ENCODE peak calls at places on chromosomes 1 and 21, in six cellular contexts. T is AG09309, K is kidney, Z is dorsolateral prefrontal cortex, J is brain microvascular endothelial cell, U is cardiac fibroblast. D is an unnamed sample.

GRCh38 chr1:160993544-160993943 is 27.4 kb downstream of the F11R start:
- DNase-seq in T (peak), K (no peak), Z (no peak), J (peak), U (peak), D (no peak)

GRCh38 chr1:78516716-78517115 is 25.9 kb downstream of the PTGFR start:
- DNase-seq in T (no peak), K (no peak), Z (no peak), J (no peak), U (no peak), D (no peak)

GRCh38 chr1:19780267-19780877 is 19.3 kb downstream of the TMCO4 start:
- DNase-seq in T (no peak), K (no peak), Z (no peak), J (no peak), U (no peak), D (no peak)

GRCh38 chr21:45211661-45212060 is 76.0 kb downstream of the POFUT2 start:
- DNase-seq in T (no peak), K (no peak), Z (no peak), J (no peak), U (no peak), D (no peak)

GRCh38 chr1:93171549-93172050 is 8.6 kb downstream of the TMED5 start:
- DNase-seq in T (no peak), K (no peak), Z (no peak), J (no peak), U (no peak), D (no peak)

GRCh38 chr1:72235062-72235461 is 47.3 kb downstream of the NEGR1 start:
- DNase-seq in T (no peak), K (no peak), Z (no peak), J (no peak), U (no peak), D (no peak)

GRCh38 chr1:910881-911721 is 12.6 kb upstream of the SAMD11 start:
- DNase-seq in T (no peak), K (peak), Z (no peak), J (no peak), U (peak), D (no peak)

GRCh38 chr1:9687876-9688582 is 36.5 kb downstream of the PIK3CD start:
- DNase-seq in T (no peak), K (peak), Z (no peak), J (peak), U (peak), D (no peak)

GRCh38 chr21:46414965-46415275 is 43.8 kb upstream of the DIP2A start:
- DNase-seq in T (no peak), K (peak), Z (no peak), J (no peak), U (no peak), D (no peak)

GRCh38 chr1:218557731-218558130 is 212.6 kb downstream of the TGFB2 start:
- DNase-seq in T (no peak), K (no peak), Z (no peak), J (peak), U (peak), D (no peak)

GRCh38 chr1:115530407-115530806 is 111.4 kb upstream of the VANGL1 start:
- DNase-seq in T (peak), K (no peak), Z (no peak), J (peak), U (peak), D (no peak)

GRCh38 chr1:115527746-115528145 is 114.0 kb upstream of the VANGL1 start:
- DNase-seq in T (no peak), K (no peak), Z (no peak), J (no peak), U (no peak), D (no peak)

GRCh38 chr1:115534106-115534505 is 107.7 kb upstream of the VANGL1 start:
- DNase-seq in T (no peak), K (no peak), Z (no peak), J (no peak), U (no peak), D (no peak)

GRCh38 chr1:115529216-115529897 is 112.4 kb upstream of the VANGL1 start:
- DNase-seq in T (no peak), K (no peak), Z (no peak), J (no peak), U (no peak), D (no peak)

DNA sequence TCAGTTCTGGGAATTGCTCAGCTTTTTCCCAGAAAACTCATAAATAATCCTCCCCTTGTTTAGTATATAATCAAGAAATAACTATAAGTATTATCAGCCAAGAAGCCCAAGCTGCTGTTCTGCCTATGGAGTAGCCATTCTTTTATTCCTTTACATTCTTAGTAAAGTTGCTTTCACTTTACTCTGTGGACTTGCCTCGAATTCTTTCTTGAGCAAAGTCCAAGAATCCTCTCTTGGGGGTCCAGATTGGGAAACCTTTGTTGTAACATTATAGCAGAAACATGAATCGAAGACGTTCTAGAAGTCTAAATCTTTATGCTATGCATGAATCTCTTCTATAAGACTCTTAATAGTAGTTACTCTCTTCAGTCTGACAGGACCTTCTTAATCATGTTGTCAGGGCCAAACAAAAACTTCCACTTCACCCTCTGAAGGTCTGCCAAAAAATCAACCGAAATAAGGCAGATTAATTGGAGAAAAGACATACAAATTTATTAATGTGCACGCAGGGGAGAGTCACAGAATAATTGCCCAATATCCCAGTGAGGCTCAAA is 109.9 kb upstream of the VANGL1 start:
- DNase-seq in T (no peak), K (no peak), Z (no peak), J (no peak), U (peak), D (no peak)
- H3K4me3 ChIP-seq in T (no peak), K (no peak), Z (no peak), J (no peak), U (no peak), D (no peak)

GRCh38 chr1:175830500-175830899 is 87.1 kb upstream of the TNR start:
- DNase-seq in T (no peak), K (no peak), Z (no peak), J (no peak), U (no peak), D (no peak)

GRCh38 chr1:175823401-175823800 is 80.0 kb upstream of the TNR start:
- DNase-seq in T (no peak), K (no peak), Z (no peak), J (no peak), U (no peak), D (no peak)

GRCh38 chr1:175824079-175824478 is 80.7 kb upstream of the TNR start:
- DNase-seq in T (no peak), K (no peak), Z (no peak), J (no peak), U (no peak), D (no peak)

GRCh38 chr1:175829845-175830244 is 86.5 kb upstream of the TNR start:
- DNase-seq in T (no peak), K (no peak), Z (no peak), J (no peak), U (no peak), D (no peak)

GRCh38 chr1:175826705-175827104 is 83.3 kb upstream of the TNR start:
- DNase-seq in T (no peak), K (no peak), Z (no peak), J (no peak), U (no peak), D (no peak)
- H3K4me3 ChIP-seq in T (no peak), K (no peak), Z (no peak), J (no peak), U (no peak), D (no peak)

GRCh38 chr1:119327436-119328155 is 41.0 kb upstream of the HAO2 start:
- DNase-seq in T (peak), K (peak), Z (no peak), J (no peak), U (peak), D (no peak)
- H3K4me3 ChIP-seq in T (no peak), K (peak), Z (peak), J (peak), U (peak), D (no peak)

DNA sequence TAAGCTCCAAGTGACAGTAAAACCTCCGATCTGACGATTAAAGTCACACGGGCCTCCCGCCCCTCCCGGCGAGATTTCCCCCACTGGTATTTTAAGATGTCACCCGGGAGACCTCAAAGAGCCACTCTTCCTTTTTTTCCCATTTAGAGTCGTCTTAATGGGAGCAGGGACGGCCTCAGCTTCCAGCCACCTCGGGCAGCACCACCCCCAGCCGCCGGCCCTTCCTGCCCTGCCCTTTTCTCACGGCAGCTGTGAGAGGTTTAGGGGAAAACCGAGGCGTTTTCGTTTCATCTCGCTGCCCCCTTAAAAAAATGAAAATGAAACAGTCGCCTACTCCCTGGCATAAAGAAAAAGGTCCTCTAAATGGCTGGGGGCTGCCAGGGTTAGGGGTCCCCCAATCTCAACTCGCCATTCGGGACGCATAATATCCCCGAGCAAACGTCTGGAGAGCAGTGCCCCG is 1.4 kb downstream of the RUNX3 start:
- DNase-seq in T (no peak), K (no peak), Z (no peak), J (no peak), U (no peak), D (no peak)
- H3K4me3 ChIP-seq in T (peak), K (no peak), Z (no peak), J (peak), U (no peak), D (peak)

GRCh38 chr1:100350787-100351094 is 1.6 kb upstream of the CDC14A start:
- DNase-seq in T (no peak), K (no peak), Z (no peak), J (no peak), U (no peak), D (no peak)
- H3K4me3 ChIP-seq in T (peak), K (peak), Z (peak), J (peak), U (no peak), D (peak)

GRCh38 chr1:35379317-35380000 is 111.0 kb downstream of the ZMYM4 start:
- DNase-seq in T (no peak), K (no peak), Z (no peak), J (no peak), U (no peak), D (no peak)
- H3K4me3 ChIP-seq in T (no peak), K (no peak), Z (no peak), J (no peak), U (no peak), D (no peak)

GRCh38 chr1:94383966-94384408 is 34.2 kb upstream of the ABCD3 start:
- DNase-seq in T (no peak), K (no peak), Z (no peak), J (peak), U (peak), D (no peak)
- H3K4me3 ChIP-seq in T (no peak), K (no peak), Z (no peak), J (no peak), U (no peak), D (no peak)

DNA sequence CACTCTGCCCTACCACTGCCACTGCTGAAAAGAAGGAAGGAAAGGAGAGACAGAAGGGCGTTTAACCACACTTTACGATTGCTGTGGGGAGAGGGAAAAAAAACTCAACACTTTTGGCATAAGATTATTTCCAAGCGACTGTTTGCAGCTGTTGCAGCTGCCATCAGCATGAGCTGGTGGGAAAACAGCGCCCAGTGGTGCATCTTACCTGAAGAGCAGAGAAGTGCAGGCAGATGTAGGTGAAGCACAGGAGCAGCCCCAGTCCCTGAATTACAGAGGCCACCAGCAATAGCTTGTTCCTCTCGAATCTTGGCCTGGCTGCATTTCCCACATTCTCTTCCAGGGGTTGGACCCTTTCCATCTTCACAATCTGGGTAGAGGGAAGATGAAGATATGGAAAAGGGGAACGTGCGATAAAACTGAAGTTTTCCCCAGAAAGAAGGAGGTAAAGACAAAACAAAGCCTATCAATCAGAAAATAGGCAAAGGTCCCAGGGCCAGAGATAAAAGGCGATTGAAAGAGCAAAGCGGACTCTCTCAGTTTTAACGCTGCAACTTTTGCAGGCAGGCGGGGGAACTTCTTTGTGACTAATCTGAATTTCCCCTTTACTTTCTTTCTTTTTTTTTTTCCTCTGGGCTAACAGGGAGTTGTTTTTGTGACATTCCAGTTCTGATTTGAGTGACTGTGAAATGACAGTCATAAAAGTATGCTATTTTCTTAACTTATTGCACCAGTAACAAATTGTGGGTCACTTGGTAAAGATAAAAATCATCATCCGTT is at the start of gene TNFSF4:
- DNase-seq in T (no peak), K (no peak), Z (no peak), J (no peak), U (peak), D (no peak)
- H3K4me3 ChIP-seq in T (peak), K (no peak), Z (no peak), J (peak), U (no peak), D (no peak)

GRCh38 chr21:41110664-41111063 is 57.3 kb upstream of the BACE2 start:
- DNase-seq in T (no peak), K (no peak), Z (no peak), J (no peak), U (no peak), D (no peak)

GRCh38 chr21:41111681-41112080 is 56.3 kb upstream of the BACE2 start:
- DNase-seq in T (no peak), K (no peak), Z (no peak), J (no peak), U (no peak), D (no peak)

GRCh38 chr21:41109174-41109573 is 58.8 kb upstream of the BACE2 start:
- DNase-seq in T (no peak), K (no peak), Z (no peak), J (no peak), U (no peak), D (no peak)

GRCh38 chr21:41107602-41108001 is 60.4 kb upstream of the BACE2 start:
- DNase-seq in T (no peak), K (no peak), Z (no peak), J (no peak), U (no peak), D (no peak)

GRCh38 chr21:41112740-41113692 is 54.9 kb upstream of the BACE2 start:
- DNase-seq in T (peak), K (no peak), Z (no peak), J (peak), U (peak), D (no peak)
- H3K4me3 ChIP-seq in T (peak), K (no peak), Z (no peak), J (peak), U (no peak), D (no peak)

GRCh38 chr1:103106426-103107321 is 1.6 kb downstream of the COL11A1 start:
- DNase-seq in T (no peak), K (no peak), Z (no peak), J (peak), U (peak), D (peak)

GRCh38 chr1:103109291-103109920 is 1.1 kb upstream of the COL11A1 start:
- DNase-seq in T (no peak), K (no peak), Z (no peak), J (no peak), U (no peak), D (no peak)

GRCh38 chr1:103108525-103109150 is 316 bp upstream of the COL11A1 start:
- DNase-seq in T (no peak), K (peak), Z (no peak), J (no peak), U (peak), D (no peak)

GRCh38 chr1:103110701-103111100 is 2.4 kb upstream of the COL11A1 start:
- DNase-seq in T (no peak), K (no peak), Z (no peak), J (no peak), U (no peak), D (no peak)

DNA sequence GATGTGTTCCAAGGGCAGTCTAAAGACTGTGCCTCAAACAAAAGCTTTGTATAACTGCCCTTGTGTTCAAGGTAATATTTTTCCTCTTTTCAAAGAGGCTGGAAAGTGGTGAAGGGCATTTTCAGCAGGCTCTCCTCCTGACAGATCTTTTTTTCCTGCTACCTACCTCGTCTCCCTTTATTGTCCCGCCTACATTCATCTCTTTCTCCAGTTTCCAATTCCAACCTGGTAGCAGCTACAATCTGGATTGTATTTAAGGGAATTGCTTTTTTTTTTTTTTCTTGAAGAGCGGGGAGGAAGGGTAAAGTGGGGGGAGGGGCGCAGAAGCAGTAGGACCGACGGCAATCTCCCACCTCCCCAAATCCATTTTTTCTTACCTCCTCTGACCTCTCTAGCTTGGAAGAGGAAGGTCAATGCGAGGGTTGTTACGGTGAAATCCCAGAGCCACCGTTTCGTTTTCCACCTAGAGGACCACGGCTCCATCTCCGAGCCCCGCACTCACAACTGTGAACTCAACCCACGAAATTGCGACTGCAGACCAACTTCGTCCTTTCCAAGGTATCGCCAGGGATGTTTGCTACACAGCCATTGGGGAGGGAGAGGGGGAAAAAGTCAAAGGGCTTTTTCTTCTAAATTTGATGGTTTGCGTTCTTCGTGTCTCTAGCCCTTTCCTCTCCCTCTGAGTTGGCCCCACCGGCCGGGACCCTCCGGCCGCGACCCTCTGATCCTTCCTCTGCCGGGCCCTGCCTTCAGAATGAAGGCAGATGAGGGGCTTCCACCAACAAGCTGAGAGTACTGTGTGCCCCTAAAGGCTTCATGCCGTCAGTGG is at the start of gene COL11A1:
- DNase-seq in T (no peak), K (no peak), Z (no peak), J (no peak), U (no peak), D (no peak)
- H3K4me3 ChIP-seq in T (peak), K (peak), Z (peak), J (peak), U (peak), D (no peak)

D was measured in HCT116.